ENCODE peak calls at places on chromosomes 16 and 17, in four cellular contexts. O, X, G and Z are unnamed samples.

GRCh38 chr17:15398736-15399331 is 57.4 kb upstream of the TEKT3 start:
- DNase-seq in O (no peak), X (no peak), G (peak), Z (no peak)

GRCh38 chr17:28834420-28834819 is 8.2 kb downstream of the FAM222B start:
- DNase-seq in O (no peak), X (no peak), G (no peak), Z (no peak)

GRCh38 chr17:17500999-17501605 is 4.9 kb upstream of the RASD1 start:
- DNase-seq in O (no peak), X (no peak), G (no peak), Z (no peak)

GRCh38 chr16:51880776-51881175 is 666.2 kb downstream of the TOX3 start:
- DNase-seq in O (no peak), X (no peak), G (peak), Z (no peak)

GRCh38 chr16:87891763-87892162 is 22.5 kb upstream of the SLC7A5 start:
- DNase-seq in O (no peak), X (no peak), G (no peak), Z (no peak)

GRCh38 chr16:14284930-14285541 is 213.9 kb downstream of the MRTFB start:
- DNase-seq in O (no peak), X (no peak), G (peak), Z (no peak)

GRCh38 chr17:78974635-78975591 is 4.8 kb downstream of the LGALS3BP start:
- DNase-seq in O (no peak), X (peak), G (peak), Z (no peak)

GRCh38 chr16:16096161-16096857 is 127.0 kb downstream of the ABCC6 start:
- DNase-seq in O (no peak), X (no peak), G (peak), Z (no peak)

GRCh38 chr17:27563532-27563931 is 67.5 kb upstream of the LGALS9 start:
- DNase-seq in O (no peak), X (no peak), G (no peak), Z (no peak)

GRCh38 chr17:55778389-55779118 is 27.7 kb downstream of the PCTP start:
- DNase-seq in O (no peak), X (no peak), G (no peak), Z (no peak)

GRCh38 chr17:37671813-37672544 is 28.7 kb upstream of the DDX52 start:
- DNase-seq in O (no peak), X (no peak), G (peak), Z (no peak)

GRCh38 chr17:37494971-37495370 is 5.3 kb downstream of the DUSP14 start:
- DNase-seq in O (no peak), X (peak), G (no peak), Z (no peak)

GRCh38 chr17:46974086-46974485 is 5.0 kb downstream of the RPRML start:
- DNase-seq in O (no peak), X (no peak), G (no peak), Z (no peak)

GRCh38 chr17:8994319-8994718 is 27.0 kb upstream of the NTN1 start:
- DNase-seq in O (peak), X (peak), G (peak), Z (peak)

GRCh38 chr16:23310217-23310616 is 8.1 kb downstream of the SCNN1B start:
- DNase-seq in O (no peak), X (no peak), G (no peak), Z (no peak)

GRCh38 chr17:78327880-78328279 is 32.0 kb downstream of the SOCS3 start:
- DNase-seq in O (no peak), X (no peak), G (no peak), Z (no peak)

GRCh38 chr17:81412490-81413093 is 17.3 kb downstream of the BAHCC1 start:
- DNase-seq in O (no peak), X (no peak), G (peak), Z (no peak)

GRCh38 chr17:39979865-39980401 is 674 bp upstream of the PSMD3 start:
- DNase-seq in O (no peak), X (peak), G (no peak), Z (no peak)

GRCh38 chr16:1612320-1613111 is at the start of gene CRAMP1:
- DNase-seq in O (no peak), X (peak), G (no peak), Z (no peak)

GRCh38 chr17:50954641-50955121 is 88.5 kb upstream of the TOB1 start:
- DNase-seq in O (no peak), X (no peak), G (no peak), Z (no peak)

GRCh38 chr17:45229681-45230409 is 8.2 kb downstream of the FMNL1 start:
- DNase-seq in O (no peak), X (no peak), G (no peak), Z (no peak)

GRCh38 chr17:35630530-35631148 is 43.5 kb downstream of the AP2B1 start:
- DNase-seq in O (no peak), X (no peak), G (peak), Z (no peak)

GRCh38 chr17:30236807-30237206 is 1.3 kb upstream of the SLC6A4 start:
- DNase-seq in O (no peak), X (peak), G (peak), Z (peak)

GRCh38 chr16:55323637-55324490 is at the start of gene IRX6:
- DNase-seq in O (no peak), X (peak), G (no peak), Z (no peak)

GRCh38 chr17:13204607-13205237 is 186.9 kb upstream of the ELAC2 start:
- DNase-seq in O (no peak), X (no peak), G (no peak), Z (no peak)

GRCh38 chr17:45129940-45130639 is 2.2 kb downstream of the PLCD3 start:
- DNase-seq in O (no peak), X (no peak), G (no peak), Z (no peak)

GRCh38 chr17:50423553-50424159 is 2.4 kb upstream of the ACSF2 start:
- DNase-seq in O (no peak), X (peak), G (peak), Z (no peak)

GRCh38 chr16:49510141-49510540 is 136.5 kb downstream of the C16orf78 start:
- DNase-seq in O (no peak), X (no peak), G (no peak), Z (no peak)

GRCh38 chr16:66576306-66576705 is 3.0 kb upstream of the CMTM2 start:
- DNase-seq in O (no peak), X (no peak), G (no peak), Z (no peak)

GRCh38 chr17:79923974-79924638 is 84.9 kb upstream of the CBX4 start:
- DNase-seq in O (peak), X (peak), G (peak), Z (no peak)

GRCh38 chr17:8253801-8254200 is 4.7 kb downstream of the PFAS start:
- DNase-seq in O (no peak), X (no peak), G (peak), Z (no peak)

GRCh38 chr17:41417576-41418015 is 6.8 kb downstream of the KRT37 start:
- DNase-seq in O (no peak), X (peak), G (no peak), Z (no peak)